ENCODE peak calls at places on chromosomes 13 and 19, in seven cellular contexts. N is stimulated activated naive CD8-positive, alpha-beta T cell treated with anti-CD3 and anti-CD28 coated beads, Interleukin-15, amount 100 ng/mL, for 72 hours; J is pancreas; Y is activated naive CD8-positive, alpha-beta T cell treated with anti-CD3 and anti-CD28 coated beads, Interleukin-2, amount 50 U/mL, for 24 hours; O is activated CD8-positive, alpha-beta memory T cell treated with anti-CD3 and anti-CD28 coated beads, Interleukin-2, amount 10 ng/mL, durations not matched to agents 7 days and 5 days; S is sciatic nerve; W is stimulated activated memory B cell treated with anti-CD40 and anti-IgM and Interleukin-4, amounts not matched to agents 10 μg/mL and 1 μg/mL and 100 μg/mL, for 72 hours. Q is an unnamed sample.

GRCh38 chr13:42380420-42381164 is 108.6 kb downstream of the AKAP11 start:
- ATAC-seq in Y (no peak), S (no peak), N (no peak), O (no peak), J (no peak), W (peak), Q (no peak)

GRCh38 chr19:51065221-51065960 is 499 bp upstream of the KLK13 start:
- ATAC-seq in S (peak), J (peak), O (no peak), W (no peak), N (no peak), Y (no peak), Q (no peak)

GRCh38 chr13:72850959-72851677 is 69.2 kb downstream of the PIBF1 start:
- ATAC-seq in Y (no peak), S (no peak), W (no peak), O (no peak), N (no peak), J (no peak), Q (no peak)

GRCh38 chr13:99959127-99959529 is 12.4 kb downstream of the ZIC5 start:
- ATAC-seq in O (no peak), S (no peak), Y (no peak), W (no peak), J (no peak), N (no peak), Q (no peak)

GRCh38 chr13:59750860-59751259 is 412.9 kb downstream of the DIAPH3 start:
- ATAC-seq in J (peak), S (peak), W (no peak), Y (no peak), O (no peak), N (no peak), Q (no peak)

GRCh38 chr13:32232263-32232662 is 82.9 kb downstream of the ZAR1L start:
- ATAC-seq in J (no peak), N (no peak), O (no peak), Y (no peak), W (no peak), S (no peak), Q (no peak)

GRCh38 chr19:5711713-5712161 is 8.2 kb downstream of the LONP1 start:
- ATAC-seq in Y (no peak), S (no peak), J (no peak), N (no peak), O (no peak), W (no peak), Q (no peak)

GRCh38 chr19:3866798-3867638 is 1.8 kb downstream of the ZFR2 start:
- ATAC-seq in N (no peak), J (no peak), S (no peak), Y (no peak), O (no peak), W (no peak), Q (no peak)

GRCh38 chr19:46181386-46181774 is 33.3 kb downstream of the IGFL2 start:
- ATAC-seq in S (no peak), N (peak), J (no peak), O (no peak), W (peak), Y (peak), Q (peak)

GRCh38 chr19:6685482-6685881 is 15.5 kb upstream of the TNFSF14 start:
- ATAC-seq in J (no peak), O (no peak), Y (no peak), W (no peak), S (no peak), N (no peak), Q (no peak)

GRCh38 chr19:16117594-16118033 is 5.9 kb downstream of the RAB8A start:
- ATAC-seq in Y (no peak), N (no peak), O (no peak), W (peak), S (no peak), J (no peak), Q (no peak)

GRCh38 chr19:55660404-55660803 is 5.6 kb downstream of the U2AF2 start:
- ATAC-seq in J (no peak), Y (no peak), O (no peak), W (no peak), N (no peak), S (no peak), Q (no peak)

GRCh38 chr19:6233827-6234511 is 45.8 kb downstream of the MLLT1 start:
- ATAC-seq in W (no peak), N (no peak), S (no peak), O (no peak), J (no peak), Y (no peak), Q (no peak)